ENCODE peak calls at places on chromosomes 12 and 14, in four cellular contexts. E is left lung, J is choroid plexus epithelial cell, B is NCI-H1694 treated with DMSO at 0.1 percent for 48 hours. M is an unnamed sample.

GRCh38 chr14:74038015-74038859 is 19.1 kb downstream of the BBOF1 start:
- DNase-seq in E (no peak), J (peak), B (peak), M (no peak)

GRCh38 chr14:105364100-105364708 is 34.1 kb upstream of the TEX22 start:
- DNase-seq in E (no peak), J (peak), B (no peak), M (peak)

GRCh38 chr12:65327207-65328076 is 49.0 kb downstream of the MSRB3 start:
- DNase-seq in E (no peak), J (peak), B (no peak), M (no peak)

GRCh38 chr12:6949063-6949594 is 2.0 kb upstream of the PTPN6 start:
- DNase-seq in E (peak), J (no peak), B (no peak), M (no peak)

GRCh38 chr12:86945685-86946196 is 689.5 kb upstream of the MGAT4C start:
- DNase-seq in E (no peak), J (no peak), B (no peak), M (no peak)

GRCh38 chr12:67161322-67161918 is 107.7 kb upstream of the CAND1 start:
- DNase-seq in E (no peak), J (peak), B (peak), M (no peak)

GRCh38 chr12:1882405-1882804 is 36.0 kb downstream of the CACNA2D4 start:
- DNase-seq in E (no peak), J (no peak), B (no peak), M (no peak)

GRCh38 chr12:31867292-31867691 is 91.9 kb upstream of the RESF1 start:
- DNase-seq in E (no peak), J (no peak), B (no peak), M (no peak)

GRCh38 chr14:99273724-99274345 is 1.8 kb upstream of the BCL11B start:
- DNase-seq in E (no peak), J (no peak), B (peak), M (no peak)

M was measured in RWPE2.